ENCODE peak calls at places on chromosomes 12 and 14, in nine cellular contexts. K, G, C, Y, L, W, B, Z and F are unnamed samples.

GRCh38 chr12:3293446-3294161 is 197.4 kb upstream of the PRMT8 start:
- DNase-seq in L (no peak), K (no peak), Y (no peak), W (no peak), B (no peak), Z (no peak), C (no peak), G (peak), F (no peak)

GRCh38 chr14:58668848-58669480 is 31.2 kb downstream of the DACT1 start:
- DNase-seq in W (no peak), B (no peak), K (no peak), Z (no peak), C (no peak), G (no peak), L (no peak), Y (no peak), F (no peak)

GRCh38 chr14:61257469-61258057 is 23.6 kb downstream of the TMEM30B start:
- DNase-seq in Y (no peak), K (no peak), G (no peak), B (no peak), Z (no peak), L (no peak), C (no peak), W (no peak), F (no peak)

GRCh38 chr14:23153891-23154796 is 29.3 kb downstream of the SLC7A8 start:
- DNase-seq in L (peak), W (no peak), Z (peak), B (peak), K (peak), G (peak), Y (peak), C (no peak), F (no peak)

GRCh38 chr12:53643232-53643992 is 17.2 kb upstream of the ATF7 start:
- DNase-seq in K (no peak), L (no peak), Y (no peak), B (no peak), W (no peak), G (no peak), Z (no peak), C (no peak), F (no peak)

GRCh38 chr12:25241171-25242020 is 9.3 kb downstream of the KRAS start:
- DNase-seq in B (no peak), G (peak), Z (no peak), L (peak), C (peak), W (no peak), Y (no peak), K (no peak), F (no peak)

GRCh38 chr14:23513005-23513412 is 38.6 kb downstream of the ZFHX2 start:
- DNase-seq in L (no peak), C (no peak), W (no peak), Y (no peak), Z (no peak), G (no peak), B (no peak), K (no peak), F (no peak)

GRCh38 chr14:100882991-100883788 is 20.3 kb downstream of the RTL1 start:
- DNase-seq in L (no peak), B (peak), G (no peak), K (peak), C (no peak), Z (no peak), W (no peak), Y (peak), F (no peak)

GRCh38 chr12:69330475-69331473 is 17.4 kb upstream of the LYZ start:
- DNase-seq in K (no peak), Y (no peak), B (peak), W (no peak), G (peak), C (peak), L (peak), Z (no peak), F (peak)

GRCh38 chr12:23949212-23950010 is at the start of gene SOX5:
- DNase-seq in L (peak), G (no peak), Z (peak), C (no peak), B (peak), Y (peak), K (peak), W (peak), F (peak)

GRCh38 chr12:88946377-88946997 is 366.2 kb upstream of the KITLG start:
- DNase-seq in W (no peak), K (peak), C (no peak), G (peak), Z (peak), Y (no peak), B (no peak), L (peak), F (no peak)

GRCh38 chr12:11981174-11981733 is 89.5 kb upstream of the BCL2L14 start:
- DNase-seq in G (peak), L (no peak), Y (no peak), K (no peak), Z (no peak), W (no peak), B (no peak), C (no peak), F (no peak)

GRCh38 chr12:52580496-52580895 is 6.9 kb upstream of the KRT74 start:
- DNase-seq in C (no peak), Z (no peak), G (no peak), W (no peak), Y (no peak), B (no peak), L (no peak), K (no peak), F (no peak)

GRCh38 chr12:116381744-116382455 is 104.4 kb upstream of the MED13L start:
- DNase-seq in Z (no peak), G (no peak), L (peak), Y (no peak), W (peak), C (no peak), B (no peak), K (no peak), F (peak)

GRCh38 chr12:121399391-121400331 is at the start of gene RNF34:
- DNase-seq in K (peak), L (peak), B (peak), W (peak), G (peak), Y (peak), Z (peak), C (peak), F (peak)

GRCh38 chr12:120359159-120359527 is 9.8 kb downstream of the MSI1 start:
- DNase-seq in Y (no peak), C (no peak), W (no peak), G (no peak), B (no peak), Z (no peak), K (no peak), L (no peak), F (no peak)

GRCh38 chr12:54560374-54560858 is 11.0 kb downstream of the PDE1B start:
- DNase-seq in G (peak), Z (peak), W (peak), C (peak), K (peak), B (peak), Y (peak), L (peak), F (peak)

GRCh38 chr14:32021341-32021740 is 55.8 kb upstream of the ARHGAP5 start:
- DNase-seq in B (no peak), Z (no peak), C (no peak), Y (no peak), G (no peak), K (no peak), W (no peak), L (no peak), F (no peak)

GRCh38 chr14:21069388-21070082 is 569 bp upstream of the ARHGEF40 start:
- DNase-seq in W (peak), L (peak), C (no peak), G (peak), Y (peak), B (peak), K (peak), Z (peak), F (peak)

GRCh38 chr12:53255993-53256392 is 12.1 kb upstream of the ESPL1 start:
- DNase-seq in W (no peak), G (peak), B (no peak), C (peak), K (no peak), Z (no peak), L (no peak), Y (no peak), F (no peak)

GRCh38 chr12:15699886-15700285 is 89.3 kb downstream of the EPS8 start:
- DNase-seq in L (no peak), C (no peak), G (no peak), K (no peak), W (no peak), Z (no peak), B (no peak), Y (no peak), F (no peak)
- TF ChIP-seq CTCF in L (no peak), C (no peak), G (no peak), K (no peak), W (no peak), Z (no peak), B (no peak), Y (no peak), F (no peak)

GRCh38 chr12:10900530-10900929 is 8.8 kb downstream of the TAS2R13 start:
- DNase-seq in C (no peak), K (no peak), L (no peak), B (no peak), W (no peak), Y (no peak), G (no peak), Z (no peak), F (no peak)

GRCh38 chr12:10900972-10901371 is 8.4 kb downstream of the TAS2R13 start:
- DNase-seq in K (no peak), W (no peak), L (no peak), C (no peak), Y (no peak), Z (no peak), G (no peak), B (no peak), F (no peak)

GRCh38 chr12:10904686-10905085 is 4.7 kb downstream of the TAS2R13 start:
- DNase-seq in W (no peak), G (no peak), B (no peak), K (no peak), Y (no peak), C (no peak), Z (no peak), L (no peak), F (no peak)

GRCh38 chr12:10896854-10897253 is 12.5 kb downstream of the TAS2R13 start:
- DNase-seq in C (no peak), W (no peak), G (no peak), Z (no peak), B (no peak), L (no peak), Y (no peak), K (no peak), F (no peak)

DNA sequence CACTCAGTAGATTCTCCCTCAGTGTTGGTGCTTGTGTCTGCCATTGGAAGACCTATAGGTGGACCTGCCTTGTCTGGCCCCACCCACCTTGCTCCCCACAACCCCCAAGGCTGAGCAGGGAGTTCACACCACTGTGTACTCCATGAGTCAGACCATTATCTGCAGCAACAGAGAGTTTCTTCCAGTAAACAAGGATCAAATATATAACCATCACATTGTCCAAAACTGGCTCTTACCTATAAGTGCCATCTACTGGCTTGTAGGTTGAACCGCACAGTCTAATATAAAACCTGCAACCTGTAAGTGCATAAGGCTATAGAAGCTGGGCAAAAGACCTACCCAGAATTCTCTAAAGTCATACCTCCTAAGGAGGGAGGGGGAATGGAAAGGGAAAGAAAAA is 7.9 kb downstream of the TAS2R13 start:
- DNase-seq in C (no peak), W (no peak), B (no peak), G (no peak), L (no peak), Y (no peak), K (no peak), Z (no peak), F (no peak)
- TF ChIP-seq CTCF in C (peak), W (peak), B (no peak), G (no peak), L (no peak), Y (no peak), K (no peak), Z (no peak), F (no peak)

GRCh38 chr14:104614126-104614812 is 9.7 kb upstream of the TMEM179 start:
- DNase-seq in G (no peak), Z (no peak), B (no peak), W (no peak), L (no peak), K (no peak), C (no peak), Y (no peak), F (no peak)
- TF ChIP-seq CTCF in G (no peak), Z (no peak), B (no peak), W (no peak), L (no peak), K (no peak), C (no peak), Y (no peak), F (no peak)

GRCh38 chr14:55944757-55945156 is 173.5 kb upstream of the PELI2 start:
- DNase-seq in Y (no peak), K (no peak), C (no peak), L (no peak), Z (no peak), G (no peak), W (no peak), B (no peak), F (no peak)

GRCh38 chr14:55938249-55938791 is 179.9 kb upstream of the PELI2 start:
- DNase-seq in C (no peak), K (peak), G (no peak), B (no peak), L (peak), Z (peak), W (no peak), Y (peak), F (no peak)

GRCh38 chr14:55948399-55948798 is 169.8 kb upstream of the PELI2 start:
- DNase-seq in B (no peak), Z (no peak), Y (no peak), C (no peak), W (no peak), K (no peak), L (no peak), G (no peak), F (no peak)

GRCh38 chr14:55942101-55942645 is 176.0 kb upstream of the PELI2 start:
- DNase-seq in K (no peak), W (no peak), Y (no peak), C (no peak), L (no peak), Z (no peak), G (no peak), B (no peak), F (no peak)

GRCh38 chr14:55942826-55943225 is 175.4 kb upstream of the PELI2 start:
- DNase-seq in Y (no peak), B (no peak), Z (no peak), W (no peak), K (no peak), G (no peak), L (no peak), C (no peak), F (no peak)
- TF ChIP-seq CTCF in Y (no peak), B (no peak), Z (no peak), W (no peak), K (no peak), G (no peak), L (no peak), C (no peak), F (no peak)

GRCh38 chr14:95681153-95681552 is 5.1 kb upstream of the TCL1B start:
- DNase-seq in W (no peak), Z (no peak), Y (no peak), K (no peak), L (no peak), G (no peak), B (no peak), C (no peak), F (no peak)

GRCh38 chr14:95679148-95679547 is 7.1 kb upstream of the TCL1B start:
- DNase-seq in L (no peak), W (no peak), Y (no peak), G (no peak), C (no peak), B (no peak), K (no peak), Z (no peak), F (no peak)

GRCh38 chr14:95683793-95684192 is 2.4 kb upstream of the TCL1B start:
- DNase-seq in W (no peak), L (no peak), B (peak), G (peak), K (no peak), C (peak), Y (no peak), Z (no peak), F (no peak)

GRCh38 chr14:95677168-95677835 is 8.9 kb upstream of the TCL1B start:
- DNase-seq in Z (no peak), Y (no peak), G (no peak), L (no peak), B (no peak), W (no peak), K (no peak), C (no peak), F (no peak)

DNA sequence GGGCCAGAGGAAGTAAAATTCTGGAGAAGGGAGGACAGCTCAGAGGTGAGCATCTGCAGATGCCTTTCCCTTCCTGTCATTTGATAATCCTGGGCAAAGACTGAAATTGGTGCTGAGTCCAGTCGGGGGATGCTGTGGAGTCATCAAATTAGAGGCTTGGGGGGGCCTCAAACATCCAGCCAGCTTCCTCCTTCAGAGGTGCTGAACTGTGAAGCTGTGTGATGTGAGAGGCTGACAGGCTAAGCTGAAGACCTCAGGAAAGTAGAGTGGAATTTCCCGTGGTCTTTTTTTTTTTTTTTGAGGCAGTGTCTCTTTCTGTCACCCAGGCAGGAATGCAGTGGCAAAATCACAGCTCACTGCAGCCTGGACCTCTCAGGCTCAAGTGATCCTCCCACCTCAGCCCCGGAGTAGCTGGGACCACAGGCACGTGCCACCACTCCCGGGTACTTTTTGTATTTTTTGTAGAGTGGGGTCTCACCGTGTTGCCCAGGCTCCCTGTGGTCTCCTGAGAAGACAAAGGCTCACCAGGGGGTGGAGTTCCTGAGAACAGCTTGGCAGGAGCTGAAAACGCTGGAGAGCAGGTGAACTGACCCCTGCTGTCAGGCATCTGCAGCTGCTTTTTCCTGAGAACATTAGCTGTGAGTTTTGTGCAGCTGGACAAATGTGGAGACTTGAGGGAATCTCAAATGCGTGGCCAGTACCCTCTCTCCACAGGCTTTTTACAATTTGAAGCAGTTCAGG is 6.1 kb upstream of the TCL1B start:
- DNase-seq in L (no peak), G (no peak), Z (no peak), K (no peak), W (no peak), C (peak), B (no peak), Y (no peak), F (no peak)
- TF ChIP-seq CTCF in L (no peak), G (no peak), Z (no peak), K (no peak), W (no peak), C (peak), B (no peak), Y (no peak), F (no peak)

DNA sequence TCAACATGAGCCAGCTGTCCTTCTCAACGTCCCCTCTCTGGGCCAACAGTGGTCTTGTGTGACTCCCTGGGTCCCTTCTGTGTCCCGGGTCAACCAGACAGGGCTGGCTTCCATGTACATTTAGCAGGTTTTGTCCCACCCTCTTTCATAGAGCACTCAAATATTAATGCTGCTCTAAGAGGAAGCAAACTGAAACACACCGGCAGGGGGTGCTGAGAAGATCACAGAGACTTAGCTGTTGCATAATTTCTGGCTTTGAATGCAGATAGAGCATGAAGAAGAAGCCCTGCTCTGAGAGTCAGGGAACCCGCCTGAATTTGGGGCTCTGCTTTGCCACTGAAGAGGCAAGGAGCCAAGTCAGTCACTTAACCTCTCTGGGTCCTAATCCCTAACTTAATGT is 138.7 kb downstream of the ESRRB start:
- DNase-seq in B (no peak), L (peak), Y (no peak), Z (no peak), W (no peak), K (no peak), C (peak), G (peak), F (no peak)
- TF ChIP-seq CTCF in B (no peak), L (no peak), Y (no peak), Z (no peak), W (peak), K (no peak), C (peak), G (peak), F (no peak)

GRCh38 chr12:76763746-76764675 is at the start of gene ZDHHC17:
- DNase-seq in K (peak), Z (peak), L (peak), W (peak), B (peak), C (peak), G (peak), Y (peak), F (peak)
- TF ChIP-seq CTCF in K (no peak), Z (no peak), L (no peak), W (no peak), B (no peak), C (no peak), G (no peak), Y (no peak), F (no peak)

GRCh38 chr14:105013150-105013787 is 7.6 kb downstream of the CDCA4 start:
- DNase-seq in Z (peak), W (no peak), B (no peak), L (no peak), G (no peak), C (peak), K (peak), Y (peak), F (no peak)
- TF ChIP-seq CTCF in Z (no peak), W (no peak), B (no peak), L (peak), G (no peak), C (no peak), K (no peak), Y (peak), F (no peak)

GRCh38 chr12:75623631-75624118 is 112.3 kb upstream of the KRR1 start:
- DNase-seq in W (no peak), Y (no peak), K (peak), G (peak), Z (no peak), B (no peak), L (peak), C (no peak), F (no peak)
- TF ChIP-seq CTCF in W (peak), Y (peak), K (peak), G (no peak), Z (peak), B (no peak), L (no peak), C (peak), F (no peak)